ENCODE peak calls at places on chromosomes 11 and 22, in five cellular contexts. Y, B, U, T and V are unnamed samples.

GRCh38 chr22:49291781-49292180 is 535.9 kb downstream of the BRD1 start:
- DNase-seq in Y (no peak), B (no peak), U (peak; percentile 26), T (no peak), V (peak; percentile 35)

GRCh38 chr11:26229270-26229669 is 102.7 kb upstream of the ANO3 start:
- DNase-seq in Y (no peak), B (peak; percentile 78), U (no peak), T (no peak), V (no peak)

GRCh38 chr11:123260511-123261211 is 65.6 kb upstream of the CLMP start:
- DNase-seq in Y (no peak), B (no peak), U (no peak), T (no peak), V (no peak)

GRCh38 chr11:17475666-17476316 is 854 bp downstream of the ABCC8 start:
- DNase-seq in Y (no peak), B (no peak), U (no peak), T (no peak), V (no peak)

GRCh38 chr11:83019888-83020579 is 51.7 kb downstream of the RAB30 start:
- DNase-seq in Y (no peak), B (peak; percentile 29), U (no peak), T (peak; percentile 66), V (no peak)

GRCh38 chr11:120121914-120122473 is 15.9 kb downstream of the TRIM29 start:
- DNase-seq in Y (peak; percentile 60), B (peak; percentile 60), U (peak; percentile 78), T (no peak), V (no peak)

GRCh38 chr11:33976351-33977199 is 75.0 kb upstream of the CAPRIN1 start:
- DNase-seq in Y (no peak), B (no peak), U (no peak), T (no peak), V (no peak)

GRCh38 chr22:47171441-47172221 is 409.2 kb downstream of the TBC1D22A start:
- DNase-seq in Y (no peak), B (no peak), U (peak; percentile 45), T (no peak), V (peak; percentile 81)

GRCh38 chr11:42249401-42249800 is 789.9 kb upstream of the LRRC4C start:
- DNase-seq in Y (no peak), B (no peak), U (no peak), T (no peak), V (no peak)

GRCh38 chr11:8283510-8284272 is 20.0 kb upstream of the LMO1 start:
- DNase-seq in Y (no peak), B (no peak), U (no peak), T (no peak), V (no peak)

GRCh38 chr22:20434264-20434751 is 3.3 kb downstream of the SCARF2 start:
- DNase-seq in Y (no peak), B (no peak), U (peak; percentile 35), T (no peak), V (peak; percentile 55)

GRCh38 chr11:46380340-46381045 is 976 bp upstream of the MDK start:
- DNase-seq in Y (peak; percentile 84), B (peak; percentile 50), U (peak; percentile 87), T (peak; percentile 76), V (no peak)

GRCh38 chr11:122202951-122203456 is 87.0 kb upstream of the BLID start:
- DNase-seq in Y (peak; percentile 82), B (peak; percentile 81), U (peak; percentile 81), T (peak; percentile 66), V (no peak)

GRCh38 chr11:65866524-65867283 is 5.9 kb downstream of the EFEMP2 start:
- DNase-seq in Y (no peak), B (no peak), U (peak; percentile 46), T (peak; percentile 9), V (peak; percentile 72)

GRCh38 chr22:19648419-19648929 is 65.8 kb upstream of the SEPTIN5 start:
- DNase-seq in Y (no peak), B (peak; percentile 15), U (no peak), T (no peak), V (no peak)

GRCh38 chr11:58813693-58814092 is 30.8 kb downstream of the GLYATL2 start:
- DNase-seq in Y (no peak), B (no peak), U (no peak), T (no peak), V (no peak)

GRCh38 chr11:3130269-3131071 is 34.6 kb downstream of the OSBPL5 start:
- DNase-seq in Y (no peak), B (peak; percentile 91), U (peak; percentile 57), T (peak; percentile 16), V (no peak)

DNA sequence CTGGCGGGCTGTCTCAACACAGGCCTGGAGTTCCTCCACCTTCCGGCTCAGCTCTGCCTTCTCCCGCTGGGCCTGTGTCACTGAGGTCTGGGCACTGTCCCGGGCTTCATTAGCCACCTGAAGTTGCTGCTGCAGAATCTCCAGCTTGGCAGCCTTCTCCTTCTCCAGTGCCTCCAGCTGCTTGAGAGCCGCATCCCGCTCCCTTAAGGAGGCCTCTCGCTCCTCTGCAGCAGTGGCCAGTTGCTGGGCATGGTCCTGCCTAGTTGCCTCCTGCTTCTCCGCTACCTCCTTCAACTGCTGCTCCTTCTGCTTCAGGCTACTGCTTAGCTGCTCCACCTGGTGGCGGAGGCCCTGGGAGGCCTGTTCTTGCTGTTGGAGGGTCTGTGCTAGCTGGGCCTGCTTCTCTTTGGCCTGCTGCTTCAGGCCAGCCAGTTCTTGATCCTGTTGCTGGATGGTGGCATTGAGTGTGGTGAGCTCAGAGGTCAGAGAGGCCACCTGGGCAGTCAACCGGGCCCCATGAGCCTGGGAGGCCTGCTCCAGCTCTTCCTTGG is 16.9 kb downstream of the IL18BP start:
- DNase-seq in Y (peak; percentile 80), B (no peak), U (peak; percentile 53), T (no peak), V (no peak)
- TF ChIP-seq CTCF in Y (peak; percentile 63), B (peak; percentile 20), U (peak; percentile 13), T (peak; percentile 36), V (peak; percentile 71)

DNA sequence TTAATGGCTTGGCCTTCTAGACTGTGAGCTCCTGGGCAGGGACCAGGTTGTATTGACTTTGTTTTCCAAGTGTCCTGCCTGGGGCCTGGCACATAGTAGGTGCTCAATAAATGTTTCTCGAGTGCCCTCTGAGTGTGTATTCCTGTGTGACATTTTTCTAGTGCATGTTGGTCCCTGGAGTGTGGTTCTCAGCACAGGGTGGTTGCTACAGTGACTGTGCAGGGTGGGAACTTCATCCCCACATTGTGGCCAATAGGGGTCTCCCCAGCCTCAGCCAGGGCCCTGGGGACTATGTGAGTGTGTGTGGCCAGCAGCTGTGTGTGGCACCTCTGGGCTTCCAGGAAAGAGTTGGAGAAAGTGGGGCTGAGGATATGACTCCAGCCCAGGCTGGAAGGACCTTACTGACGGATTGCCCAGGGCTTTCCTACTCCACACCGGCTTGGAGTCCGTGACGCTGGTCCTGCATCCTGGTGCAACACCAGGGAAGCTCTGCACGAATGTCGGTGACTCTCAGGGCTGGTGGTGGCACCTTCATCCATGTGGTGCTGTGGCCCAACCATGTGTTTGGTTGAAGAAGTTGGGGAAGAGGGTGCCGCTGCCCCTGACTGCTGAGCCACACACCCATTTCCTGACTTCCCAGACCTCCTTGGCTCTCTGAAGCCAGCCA is 9.0 kb upstream of the MARK2 start:
- DNase-seq in Y (peak; percentile 64), B (no peak), U (no peak), T (no peak), V (no peak)
- TF ChIP-seq CTCF in Y (peak; percentile 45), B (no peak), U (no peak), T (peak; percentile 36), V (peak; percentile 54)

GRCh38 chr11:21654091-21654490 is 538.8 kb upstream of the ANO5 start:
- DNase-seq in Y (no peak), B (no peak), U (no peak), T (no peak), V (no peak)
- TF ChIP-seq CTCF in Y (no peak), B (no peak), U (no peak), T (no peak), V (no peak)

GRCh38 chr22:22867996-22868715 is 19.5 kb upstream of the IGLL5 start:
- DNase-seq in Y (no peak), B (no peak), U (no peak), T (no peak), V (no peak)

GRCh38 chr22:22871536-22872278 is 15.9 kb upstream of the IGLL5 start:
- DNase-seq in Y (no peak), B (no peak), U (no peak), T (no peak), V (no peak)

GRCh38 chr22:22866381-22867111 is 21.1 kb upstream of the IGLL5 start:
- DNase-seq in Y (no peak), B (no peak), U (no peak), T (no peak), V (no peak)

GRCh38 chr22:22872722-22873708 is 14.6 kb upstream of the IGLL5 start:
- DNase-seq in Y (no peak), B (no peak), U (no peak), T (no peak), V (no peak)

DNA sequence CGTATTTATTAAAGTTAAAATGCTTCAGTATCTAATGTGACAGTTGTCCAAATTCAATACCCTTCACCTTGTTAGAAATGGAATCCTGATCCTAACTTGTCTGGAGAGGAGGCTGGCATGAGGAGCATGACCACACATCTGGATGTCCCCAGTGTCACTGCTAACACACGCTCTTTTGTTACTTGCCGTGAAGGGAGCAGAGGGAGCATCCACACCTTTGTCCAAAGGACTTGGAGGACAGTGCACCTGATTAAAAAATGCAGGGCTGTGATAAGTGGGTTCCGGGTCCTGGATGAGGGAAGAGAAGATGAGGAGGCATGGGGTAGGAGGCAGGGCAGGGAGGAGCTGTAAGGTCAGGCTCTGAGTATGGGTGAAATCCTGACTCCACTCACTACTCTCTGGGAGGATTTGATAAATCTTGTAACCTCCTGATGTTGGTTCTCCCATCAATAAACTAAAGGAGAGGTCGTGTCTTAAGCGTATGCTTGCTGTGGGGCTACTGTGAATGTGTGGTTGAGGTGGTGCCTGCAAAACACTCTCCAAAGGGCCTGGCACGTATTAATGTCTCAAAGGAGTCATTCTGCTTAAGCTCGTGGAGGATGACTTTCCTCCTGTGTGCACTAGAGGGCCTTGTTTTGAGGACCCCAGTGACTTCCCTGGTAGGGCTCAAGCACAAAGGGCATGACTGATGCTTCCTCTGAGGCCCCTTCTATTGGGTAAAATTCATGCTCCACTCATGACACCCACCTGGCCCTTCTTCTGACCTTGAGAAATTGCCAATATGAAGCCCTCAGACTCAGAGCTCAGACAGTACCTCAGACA is 16.8 kb upstream of the IGLL5 start:
- DNase-seq in Y (no peak), B (no peak), U (no peak), T (no peak), V (no peak)
- TF ChIP-seq CTCF in Y (peak; percentile 9), B (no peak), U (no peak), T (no peak), V (no peak)